ENCODE peak calls at places on chromosomes 11 and 22, in four cellular contexts. N, J, D and R are unnamed samples.

GRCh38 chr11:114162719-114163123 is 103.2 kb downstream of the ZBTB16 start:
- DNase-seq in N (peak; percentile 56), J (peak; percentile 80), D (peak; percentile 100), R (peak; percentile 44)

GRCh38 chr11:61022311-61023085 is 51.0 kb downstream of the CD6 start:
- DNase-seq in N (no peak), J (no peak), D (no peak), R (no peak)

GRCh38 chr11:128047026-128047425 is 540.3 kb downstream of the ETS1 start:
- DNase-seq in N (no peak), J (no peak), D (no peak), R (no peak)

GRCh38 chr11:102794382-102794781 is 3.6 kb downstream of the MMP1 start:
- DNase-seq in N (peak; percentile 65), J (no peak), D (no peak), R (peak; percentile 69)

GRCh38 chr11:112343368-112344039 is 82.8 kb upstream of the PLET1 start:
- DNase-seq in N (no peak), J (no peak), D (peak; percentile 91), R (peak; percentile 44)

GRCh38 chr22:41831383-41831782 is 1.5 kb upstream of the SREBF2 start:
- DNase-seq in N (no peak), J (no peak), D (no peak), R (no peak)

GRCh38 chr11:10984250-10984649 is 126.4 kb upstream of the ZBED5 start:
- DNase-seq in N (no peak), J (no peak), D (no peak), R (peak; percentile 26)

GRCh38 chr11:72116019-72116755 is 3.7 kb upstream of the ANAPC15 start:
- DNase-seq in N (no peak), J (no peak), D (no peak), R (no peak)

GRCh38 chr11:5192738-5193137 is 7.7 kb downstream of the OR51V1 start:
- DNase-seq in N (no peak), J (no peak), D (no peak), R (no peak)

GRCh38 chr11:86627776-86628455 is 44.5 kb downstream of the ME3 start:
- DNase-seq in N (no peak), J (no peak), D (no peak), R (no peak)

GRCh38 chr11:131811380-131811779 is 441.0 kb downstream of the NTM start:
- DNase-seq in N (peak; percentile 95), J (no peak), D (no peak), R (no peak)

GRCh38 chr11:93740802-93741093 is 547 bp downstream of the TAF1D start:
- DNase-seq in N (peak; percentile 64), J (no peak), D (peak; percentile 73), R (peak; percentile 68)

GRCh38 chr22:38455530-38456271 is 702 bp upstream of the KCNJ4 start:
- DNase-seq in N (no peak), J (no peak), D (peak; percentile 25), R (peak; percentile 60)